ENCODE peak calls at places on chromosome 21, in seven cellular contexts. D is HFF-Myc, S is left colon, F is A172, Y is left ventricle myocardium inferior, W is posterior cingulate gyrus, E is NCI-H1694 treated with DMSO at 0.1 percent for 48 hours. M is an unnamed sample.
A peak's percentile ranks its signal among the peaks of the same experiment; 100 is the strongest.

GRCh38 chr21:16709866-16710550 is 802.8 kb upstream of the CXADR start:
- DNase-seq in D (no peak), S (no peak), F (no peak), Y (no peak), W (no peak), E (no peak), M (no peak)

GRCh38 chr21:33390479-33390878 is 12.7 kb upstream of the IFNGR2 start:
- DNase-seq in D (no peak), S (no peak), F (no peak), Y (no peak), W (no peak), E (no peak), M (no peak)

GRCh38 chr21:45332981-45333582 is 45.4 kb upstream of the POFUT2 start:
- DNase-seq in D (no peak), S (no peak), F (no peak), Y (peak; percentile 10), W (no peak), E (no peak), M (no peak)

GRCh38 chr21:45589686-45590245 is 47.5 kb upstream of the SLC19A1 start:
- DNase-seq in D (no peak), S (no peak), F (no peak), Y (no peak), W (no peak), E (no peak), M (no peak)

GRCh38 chr21:35020446-35020845 is 28.7 kb downstream of the RUNX1 start:
- DNase-seq in D (no peak), S (no peak), F (no peak), Y (no peak), W (no peak), E (no peak), M (no peak)

GRCh38 chr21:32800056-32800455 is 28.5 kb upstream of the PAXBP1 start:
- DNase-seq in D (no peak), S (no peak), F (no peak), Y (no peak), W (no peak), E (no peak), M (no peak)

GRCh38 chr21:33449650-33450049 is 30.1 kb downstream of the TMEM50B start:
- DNase-seq in D (no peak), S (no peak), F (no peak), Y (no peak), W (no peak), E (no peak), M (no peak)

GRCh38 chr21:20083336-20083735 is 914.9 kb upstream of the NCAM2 start:
- DNase-seq in D (no peak), S (no peak), F (no peak), Y (no peak), W (no peak), E (no peak), M (no peak)

GRCh38 chr21:17429936-17430335 is 82.9 kb upstream of the CXADR start:
- DNase-seq in D (no peak), S (peak; percentile 59), F (no peak), Y (no peak), W (no peak), E (no peak), M (no peak)

GRCh38 chr21:15631342-15631741 is 98.4 kb upstream of the USP25 start:
- DNase-seq in D (peak; percentile 52), S (no peak), F (peak; percentile 42), Y (no peak), W (no peak), E (no peak), M (no peak)

GRCh38 chr21:45982758-45983731 is 1.5 kb downstream of the COL6A1 start:
- DNase-seq in D (no peak), S (no peak), F (no peak), Y (peak; percentile 19), W (peak; percentile 6), E (no peak), M (peak; percentile 25)

GRCh38 chr21:41369105-41369914 is 7.5 kb downstream of the MX2 start:
- DNase-seq in D (no peak), S (no peak), F (no peak), Y (peak; percentile 49), W (no peak), E (no peak), M (peak; percentile 49)

GRCh38 chr21:43339668-43340067 is 87.3 kb downstream of the SIK1 start:
- DNase-seq in D (no peak), S (no peak), F (no peak), Y (peak; percentile 58), W (no peak), E (no peak), M (no peak)

GRCh38 chr21:25467891-25468290 is 139.4 kb downstream of the MRPL39 start:
- DNase-seq in D (no peak), S (no peak), F (no peak), Y (no peak), W (no peak), E (no peak), M (no peak)

GRCh38 chr21:29152936-29153335 is 22.5 kb downstream of the MAP3K7CL start:
- DNase-seq in D (no peak), S (no peak), F (no peak), Y (no peak), W (no peak), E (peak; percentile 14), M (no peak)

GRCh38 chr21:46065993-46066842 is 31.7 kb upstream of the COL6A2 start:
- DNase-seq in D (no peak), S (no peak), F (no peak), Y (no peak), W (no peak), E (no peak), M (no peak)

GRCh38 chr21:41877901-41878830 is 978 bp downstream of the PRDM15 start:
- DNase-seq in D (peak; percentile 31), S (no peak), F (no peak), Y (no peak), W (no peak), E (peak; percentile 6), M (no peak)

GRCh38 chr21:44845418-44846200 is 27.7 kb upstream of the SUMO3 start:
- DNase-seq in D (no peak), S (peak; percentile 73), F (no peak), Y (peak; percentile 80), W (no peak), E (peak; percentile 69), M (peak; percentile 41)

GRCh38 chr21:42513985-42514882 is 582 bp downstream of the SLC37A1 start:
- DNase-seq in D (no peak), S (no peak), F (no peak), Y (peak; percentile 58), W (peak; percentile 44), E (peak; percentile 36), M (peak; percentile 67)

GRCh38 chr21:15592271-15592860 is 137.4 kb upstream of the USP25 start:
- DNase-seq in D (peak; percentile 6), S (no peak), F (peak; percentile 35), Y (no peak), W (no peak), E (peak; percentile 47), M (no peak)

GRCh38 chr21:42476493-42477342 is 19.3 kb downstream of the RSPH1 start:
- DNase-seq in D (no peak), S (peak; percentile 17), F (no peak), Y (no peak), W (no peak), E (no peak), M (no peak)

GRCh38 chr21:32207096-32207716 is 71.6 kb downstream of the MIS18A start:
- DNase-seq in D (no peak), S (no peak), F (no peak), Y (no peak), W (no peak), E (peak; percentile 54), M (no peak)

GRCh38 chr21:34775793-34776192 is 107.0 kb downstream of the CLIC6 start:
- DNase-seq in D (no peak), S (no peak), F (no peak), Y (no peak), W (no peak), E (no peak), M (no peak)